ENCODE peak calls at places on chromosome 1, in ten cellular contexts. One of them, this sample, is unnamed.

GRCh38 chr1:78996791-78997190 is 9.7 kb downstream of the ADGRL4 start:
- DNase-seq in fibroblast of lung: no peak
- DNase-seq in lung: no peak
- DNase-seq in psoas muscle: no peak
- DNase-seq in H1: no peak
- DNase-seq in neural progenitor cell: no peak
- DNase-seq in kidney: no peak
- DNase-seq in body of pancreas: no peak
- DNase-seq in aorta: no peak
- DNase-seq in heart left ventricle: no peak
- DNase-seq in this sample: no peak

GRCh38 chr1:220335668-220336067 is 63.4 kb upstream of the RAB3GAP2 start:
- DNase-seq in lung: peak
- DNase-seq in fibroblast of lung: no peak
- DNase-seq in kidney: no peak
- DNase-seq in aorta: no peak
- DNase-seq in H1: no peak
- DNase-seq in heart left ventricle: no peak
- DNase-seq in body of pancreas: peak
- DNase-seq in neural progenitor cell: no peak
- DNase-seq in psoas muscle: no peak
- DNase-seq in this sample: no peak

GRCh38 chr1:47333578-47333921 is at the start of gene CMPK1:
- DNase-seq in neural progenitor cell: peak
- DNase-seq in psoas muscle: peak
- DNase-seq in body of pancreas: peak
- DNase-seq in lung: peak
- DNase-seq in aorta: peak
- DNase-seq in heart left ventricle: peak
- DNase-seq in fibroblast of lung: peak
- DNase-seq in H1: no peak
- DNase-seq in kidney: peak
- DNase-seq in this sample: peak

GRCh38 chr1:66274634-66275033 is 259.3 kb upstream of the SGIP1 start:
- DNase-seq in kidney: no peak
- DNase-seq in body of pancreas: no peak
- DNase-seq in psoas muscle: no peak
- DNase-seq in aorta: no peak
- DNase-seq in fibroblast of lung: peak
- DNase-seq in H1: no peak
- DNase-seq in heart left ventricle: no peak
- DNase-seq in lung: no peak
- DNase-seq in neural progenitor cell: no peak
- DNase-seq in this sample: no peak

GRCh38 chr1:230807551-230808267 is 60.5 kb downstream of the CAPN9 start:
- DNase-seq in psoas muscle: no peak
- DNase-seq in body of pancreas: no peak
- DNase-seq in neural progenitor cell: no peak
- DNase-seq in fibroblast of lung: no peak
- DNase-seq in lung: peak
- DNase-seq in heart left ventricle: no peak
- DNase-seq in kidney: no peak
- DNase-seq in H1: no peak
- DNase-seq in aorta: no peak
- DNase-seq in this sample: no peak

GRCh38 chr1:27603962-27604578 is at the start of gene AHDC1:
- DNase-seq in body of pancreas: peak
- DNase-seq in psoas muscle: peak
- DNase-seq in neural progenitor cell: peak
- DNase-seq in aorta: peak
- DNase-seq in H1: no peak
- DNase-seq in lung: peak
- DNase-seq in fibroblast of lung: peak
- DNase-seq in kidney: peak
- DNase-seq in heart left ventricle: peak
- DNase-seq in this sample: peak

GRCh38 chr1:154878371-154879355 is 8.6 kb upstream of the KCNN3 start:
- DNase-seq in fibroblast of lung: peak
- DNase-seq in H1: peak
- DNase-seq in aorta: peak
- DNase-seq in kidney: peak
- DNase-seq in heart left ventricle: peak
- DNase-seq in body of pancreas: peak
- DNase-seq in neural progenitor cell: peak
- DNase-seq in lung: peak
- DNase-seq in psoas muscle: peak
- DNase-seq in this sample: peak

GRCh38 chr1:20404466-20404865 is 81.5 kb downstream of the CAMK2N1 start:
- DNase-seq in fibroblast of lung: no peak
- DNase-seq in aorta: no peak
- DNase-seq in H1: no peak
- DNase-seq in kidney: no peak
- DNase-seq in body of pancreas: no peak
- DNase-seq in neural progenitor cell: peak
- DNase-seq in heart left ventricle: no peak
- DNase-seq in lung: no peak
- DNase-seq in psoas muscle: no peak
- DNase-seq in this sample: no peak

DNA sequence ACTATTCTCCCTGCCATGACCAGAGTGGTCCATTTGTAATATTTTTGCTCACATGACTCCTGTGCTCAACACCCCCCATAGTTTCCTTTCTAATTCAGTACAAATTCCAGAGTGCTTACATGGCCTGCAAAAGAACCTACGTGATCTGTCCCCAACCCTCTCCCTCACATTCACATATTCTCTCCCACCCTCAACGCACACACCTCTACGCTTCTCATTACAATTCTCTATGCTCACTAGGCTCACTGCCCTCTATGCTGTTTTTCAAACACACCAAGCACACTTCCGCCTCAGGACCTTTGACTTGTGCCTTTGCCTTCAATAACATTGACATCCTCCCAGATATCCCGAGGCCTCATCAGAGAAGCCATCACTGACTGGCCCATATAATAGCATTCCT is 23.8 kb upstream of the FBXO28 start:
- DNase-seq in body of pancreas: no peak
- DNase-seq in heart left ventricle: no peak
- DNase-seq in fibroblast of lung: no peak
- DNase-seq in neural progenitor cell: no peak
- DNase-seq in psoas muscle: no peak
- DNase-seq in lung: no peak
- DNase-seq in H1: no peak
- DNase-seq in kidney: no peak
- DNase-seq in aorta: no peak
- DNase-seq in this sample: no peak
- H3K27ac ChIP-seq in body of pancreas: no peak
- H3K27ac ChIP-seq in heart left ventricle: no peak
- H3K27ac ChIP-seq in fibroblast of lung: no peak
- H3K27ac ChIP-seq in neural progenitor cell: no peak
- H3K27ac ChIP-seq in psoas muscle: no peak
- H3K27ac ChIP-seq in lung: no peak
- H3K27ac ChIP-seq in H1: no peak
- H3K27ac ChIP-seq in kidney: no peak
- H3K27ac ChIP-seq in aorta: no peak
- H3K27ac ChIP-seq in this sample: no peak

GRCh38 chr1:113949007-113949406 is 19.9 kb downstream of the HIPK1 start:
- DNase-seq in body of pancreas: peak
- DNase-seq in heart left ventricle: no peak
- DNase-seq in fibroblast of lung: peak
- DNase-seq in aorta: no peak
- DNase-seq in lung: no peak
- DNase-seq in psoas muscle: no peak
- DNase-seq in neural progenitor cell: no peak
- DNase-seq in kidney: no peak
- DNase-seq in H1: no peak
- DNase-seq in this sample: no peak

GRCh38 chr1:113951719-113952118 is 22.6 kb downstream of the HIPK1 start:
- DNase-seq in aorta: no peak
- DNase-seq in lung: no peak
- DNase-seq in body of pancreas: no peak
- DNase-seq in kidney: no peak
- DNase-seq in psoas muscle: no peak
- DNase-seq in H1: no peak
- DNase-seq in heart left ventricle: no peak
- DNase-seq in neural progenitor cell: no peak
- DNase-seq in fibroblast of lung: no peak
- DNase-seq in this sample: no peak

GRCh38 chr1:113946668-113947387 is 17.7 kb downstream of the HIPK1 start:
- DNase-seq in kidney: no peak
- DNase-seq in heart left ventricle: no peak
- DNase-seq in aorta: no peak
- DNase-seq in H1: no peak
- DNase-seq in body of pancreas: no peak
- DNase-seq in fibroblast of lung: peak
- DNase-seq in neural progenitor cell: peak
- DNase-seq in psoas muscle: no peak
- DNase-seq in lung: no peak
- DNase-seq in this sample: no peak

GRCh38 chr1:113947388-113948107 is 18.4 kb downstream of the HIPK1 start:
- DNase-seq in heart left ventricle: no peak
- DNase-seq in kidney: no peak
- DNase-seq in H1: no peak
- DNase-seq in aorta: no peak
- DNase-seq in body of pancreas: no peak
- DNase-seq in lung: no peak
- DNase-seq in neural progenitor cell: no peak
- DNase-seq in fibroblast of lung: peak
- DNase-seq in psoas muscle: no peak
- DNase-seq in this sample: no peak

DNA sequence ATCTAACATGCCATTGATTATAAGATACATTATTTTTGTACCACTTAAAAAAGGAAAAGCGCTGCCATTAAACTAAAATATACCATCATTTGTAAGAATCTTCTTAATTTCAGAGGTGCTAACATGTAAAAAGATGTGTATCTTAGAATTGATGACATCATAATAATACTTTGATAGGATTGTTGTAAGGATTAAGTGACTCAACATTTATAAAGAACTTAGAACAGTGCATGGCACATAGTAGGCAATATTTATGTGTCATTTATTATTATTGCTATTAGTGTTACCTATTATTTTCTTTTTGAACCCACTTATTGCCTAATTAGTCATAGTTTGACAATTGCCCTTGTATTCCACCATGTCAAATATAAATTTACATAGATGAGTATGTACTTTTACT is 21.8 kb downstream of the HIPK1 start:
- DNase-seq in H1: no peak
- DNase-seq in aorta: no peak
- DNase-seq in lung: no peak
- DNase-seq in fibroblast of lung: no peak
- DNase-seq in psoas muscle: no peak
- DNase-seq in body of pancreas: no peak
- DNase-seq in heart left ventricle: no peak
- DNase-seq in kidney: no peak
- DNase-seq in neural progenitor cell: no peak
- DNase-seq in this sample: no peak
- H3K27ac ChIP-seq in H1: no peak
- H3K27ac ChIP-seq in aorta: no peak
- H3K27ac ChIP-seq in lung: no peak
- H3K27ac ChIP-seq in fibroblast of lung: no peak
- H3K27ac ChIP-seq in psoas muscle: no peak
- H3K27ac ChIP-seq in body of pancreas: no peak
- H3K27ac ChIP-seq in heart left ventricle: no peak
- H3K27ac ChIP-seq in kidney: no peak
- H3K27ac ChIP-seq in neural progenitor cell: no peak
- H3K27ac ChIP-seq in this sample: no peak

GRCh38 chr1:236947794-236948193 is 56.4 kb downstream of the MT1HL1 start:
- DNase-seq in psoas muscle: no peak
- DNase-seq in heart left ventricle: no peak
- DNase-seq in H1: no peak
- DNase-seq in aorta: no peak
- DNase-seq in neural progenitor cell: no peak
- DNase-seq in lung: no peak
- DNase-seq in kidney: no peak
- DNase-seq in fibroblast of lung: no peak
- DNase-seq in body of pancreas: no peak
- DNase-seq in this sample: no peak

GRCh38 chr1:236950365-236950764 is 53.9 kb downstream of the MT1HL1 start:
- DNase-seq in lung: no peak
- DNase-seq in kidney: no peak
- DNase-seq in heart left ventricle: no peak
- DNase-seq in psoas muscle: no peak
- DNase-seq in neural progenitor cell: no peak
- DNase-seq in aorta: no peak
- DNase-seq in body of pancreas: no peak
- DNase-seq in fibroblast of lung: no peak
- DNase-seq in H1: no peak
- DNase-seq in this sample: no peak

GRCh38 chr1:236948996-236949395 is 55.2 kb downstream of the MT1HL1 start:
- DNase-seq in fibroblast of lung: no peak
- DNase-seq in psoas muscle: no peak
- DNase-seq in heart left ventricle: no peak
- DNase-seq in kidney: no peak
- DNase-seq in aorta: no peak
- DNase-seq in neural progenitor cell: no peak
- DNase-seq in H1: no peak
- DNase-seq in lung: no peak
- DNase-seq in body of pancreas: no peak
- DNase-seq in this sample: no peak

GRCh38 chr1:236951672-236952071 is 52.6 kb downstream of the MT1HL1 start:
- DNase-seq in fibroblast of lung: no peak
- DNase-seq in psoas muscle: no peak
- DNase-seq in heart left ventricle: no peak
- DNase-seq in neural progenitor cell: peak
- DNase-seq in kidney: no peak
- DNase-seq in aorta: no peak
- DNase-seq in body of pancreas: no peak
- DNase-seq in H1: no peak
- DNase-seq in lung: no peak
- DNase-seq in this sample: no peak

DNA sequence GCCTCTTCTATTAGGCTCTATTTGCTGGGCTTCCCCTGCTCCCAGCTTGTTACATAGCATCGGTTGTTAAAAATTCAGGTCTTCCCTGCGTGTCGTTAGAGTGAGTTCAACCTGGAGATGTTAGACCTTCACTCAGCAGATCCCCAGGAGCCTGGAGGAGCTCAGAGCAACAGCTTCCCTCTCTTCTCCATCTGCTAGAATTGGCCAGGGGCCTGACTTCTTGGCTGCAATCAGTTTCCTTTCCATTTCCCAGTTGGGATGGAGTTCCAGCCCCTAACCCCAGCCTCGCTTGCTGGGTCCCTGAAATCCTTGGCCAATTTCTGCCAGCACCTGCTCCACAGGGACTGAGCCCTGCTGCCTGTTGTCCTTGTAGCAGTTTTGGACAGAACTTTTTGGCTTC is 55.9 kb downstream of the MT1HL1 start:
- DNase-seq in neural progenitor cell: no peak
- DNase-seq in body of pancreas: no peak
- DNase-seq in lung: no peak
- DNase-seq in heart left ventricle: no peak
- DNase-seq in kidney: no peak
- DNase-seq in psoas muscle: no peak
- DNase-seq in fibroblast of lung: no peak
- DNase-seq in aorta: no peak
- DNase-seq in H1: no peak
- DNase-seq in this sample: no peak
- H3K27ac ChIP-seq in neural progenitor cell: no peak
- H3K27ac ChIP-seq in body of pancreas: no peak
- H3K27ac ChIP-seq in lung: no peak
- H3K27ac ChIP-seq in heart left ventricle: no peak
- H3K27ac ChIP-seq in kidney: no peak
- H3K27ac ChIP-seq in psoas muscle: no peak
- H3K27ac ChIP-seq in fibroblast of lung: no peak
- H3K27ac ChIP-seq in aorta: no peak
- H3K27ac ChIP-seq in H1: no peak
- H3K27ac ChIP-seq in this sample: no peak

DNA sequence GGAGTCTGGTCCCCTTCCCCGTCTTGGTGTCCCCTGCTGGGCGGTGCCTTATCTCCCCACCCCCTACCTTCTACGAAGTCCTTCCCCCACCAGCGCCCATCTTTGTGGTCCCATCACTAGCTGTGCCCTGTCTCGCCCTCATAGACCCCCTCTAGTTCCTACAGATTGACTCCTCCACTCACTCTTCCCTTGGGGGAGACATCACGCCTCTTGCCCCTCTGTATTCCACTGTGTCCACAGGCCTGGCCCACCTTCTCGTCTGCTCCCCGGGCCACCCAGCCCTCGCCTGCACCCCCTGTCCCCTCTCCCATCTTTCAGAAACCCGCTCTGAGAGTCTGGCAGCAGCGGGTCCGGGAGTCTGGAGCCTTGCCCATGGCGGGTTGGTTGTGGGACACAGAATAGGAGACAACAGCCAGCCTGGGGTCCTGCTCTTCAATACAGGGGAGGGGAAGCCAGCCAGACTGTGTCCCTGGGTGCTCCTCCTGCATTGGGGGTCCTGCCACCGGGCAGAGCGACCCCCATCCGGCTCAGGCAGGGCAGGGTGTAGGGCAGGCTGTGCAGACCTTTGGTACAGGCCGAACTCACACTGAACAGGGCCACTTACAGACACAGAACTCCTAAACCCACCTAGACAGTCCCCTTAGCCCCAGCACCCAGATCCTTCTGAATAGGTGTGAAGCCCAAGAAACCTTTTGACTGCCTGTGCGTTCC is 1.1 kb downstream of the RNF187 start:
- DNase-seq in psoas muscle: no peak
- DNase-seq in H1: no peak
- DNase-seq in neural progenitor cell: no peak
- DNase-seq in aorta: no peak
- DNase-seq in body of pancreas: no peak
- DNase-seq in kidney: peak
- DNase-seq in lung: no peak
- DNase-seq in fibroblast of lung: no peak
- DNase-seq in heart left ventricle: no peak
- DNase-seq in this sample: no peak
- H3K27ac ChIP-seq in psoas muscle: peak
- H3K27ac ChIP-seq in H1: no peak
- H3K27ac ChIP-seq in neural progenitor cell: no peak
- H3K27ac ChIP-seq in aorta: no peak
- H3K27ac ChIP-seq in body of pancreas: peak
- H3K27ac ChIP-seq in kidney: no peak
- H3K27ac ChIP-seq in lung: no peak
- H3K27ac ChIP-seq in fibroblast of lung: peak
- H3K27ac ChIP-seq in heart left ventricle: no peak
- H3K27ac ChIP-seq in this sample: peak